ENCODE peak calls at places on chromosomes 5 and 9, in seven cellular contexts. L is H1, M is HCT116, S is endothelial cell of umbilical vein, F is K562, Q is HepG2, U is GM12878. N is an unnamed sample.

GRCh38 chr9:108181444-108181843 is 674.3 kb downstream of the ACTL7B start:
- DNase-seq in L (no peak), M (no peak), S (no peak), F (no peak), Q (no peak), U (no peak), N (no peak)

GRCh38 chr5:72172832-72173231 is 65.6 kb downstream of the MAP1B start:
- DNase-seq in L (no peak), M (no peak), S (no peak), F (no peak), Q (no peak), U (no peak), N (no peak)

GRCh38 chr5:139513852-139514485 is 31.4 kb upstream of the STING1 start:
- DNase-seq in L (no peak), M (no peak), S (no peak), F (no peak), Q (no peak), U (no peak), N (no peak)

GRCh38 chr9:124593080-124594058 is 86.2 kb upstream of the NR5A1 start:
- DNase-seq in L (peak; percentile 59), M (no peak), S (no peak), F (peak; percentile 54), Q (no peak), U (no peak), N (no peak)

GRCh38 chr5:105752801-105753200 is 1917.9 kb downstream of the EFNA5 start:
- DNase-seq in L (no peak), M (no peak), S (no peak), F (no peak), Q (no peak), U (no peak), N (no peak)

GRCh38 chr9:89021154-89021803 is 30.0 kb downstream of the S1PR3 start:
- DNase-seq in L (no peak), M (peak; percentile 19), S (peak; percentile 18), F (peak; percentile 9), Q (no peak), U (no peak), N (no peak)

GRCh38 chr5:158013939-158014338 is 155.0 kb upstream of the CLINT1 start:
- DNase-seq in L (peak; percentile 55), M (no peak), S (peak; percentile 29), F (peak; percentile 26), Q (peak; percentile 7), U (no peak), N (no peak)

GRCh38 chr5:132830436-132831094 is at the start of gene SHROOM1:
- DNase-seq in L (peak; percentile 83), M (peak; percentile 44), S (peak; percentile 33), F (peak; percentile 91), Q (peak; percentile 66), U (no peak), N (no peak)

GRCh38 chr5:13866792-13867191 is 77.7 kb downstream of the DNAH5 start:
- DNase-seq in L (peak; percentile 69), M (no peak), S (peak; percentile 18), F (peak; percentile 46), Q (peak; percentile 21), U (no peak), N (peak; percentile 24)

GRCh38 chr9:17398351-17398750 is 180.5 kb upstream of the SH3GL2 start:
- DNase-seq in L (no peak), M (no peak), S (no peak), F (no peak), Q (no peak), U (no peak), N (no peak)

GRCh38 chr9:89923961-89924504 is 319.2 kb downstream of the GADD45G start:
- DNase-seq in L (no peak), M (no peak), S (no peak), F (peak; percentile 1), Q (peak; percentile 72), U (no peak), N (no peak)

GRCh38 chr5:179181988-179182387 is 121.8 kb downstream of the ZNF354C start:
- DNase-seq in L (no peak), M (no peak), S (no peak), F (no peak), Q (no peak), U (no peak), N (no peak)

GRCh38 chr5:39373797-39374196 is 9.5 kb upstream of the C9 start:
- DNase-seq in L (no peak), M (no peak), S (no peak), F (no peak), Q (no peak), U (no peak), N (no peak)

GRCh38 chr9:69014013-69014412 is at the start of gene PRKACG:
- DNase-seq in L (no peak), M (no peak), S (no peak), F (no peak), Q (no peak), U (no peak), N (no peak)

GRCh38 chr5:174839196-174839595 is 114.8 kb downstream of the MSX2 start:
- DNase-seq in L (no peak), M (no peak), S (no peak), F (no peak), Q (no peak), U (no peak), N (no peak)

GRCh38 chr9:70101265-70101664 is 57.6 kb downstream of the MAMDC2 start:
- DNase-seq in L (no peak), M (no peak), S (no peak), F (no peak), Q (no peak), U (no peak), N (no peak)

GRCh38 chr5:65037845-65038815 is 269.4 kb downstream of the CWC27 start:
- DNase-seq in L (peak; percentile 66), M (peak; percentile 65), S (peak; percentile 48), F (peak; percentile 62), Q (peak; percentile 39), U (no peak), N (no peak)

GRCh38 chr9:132789706-132790105 is 88.4 kb downstream of the AK8 start:
- DNase-seq in L (no peak), M (no peak), S (no peak), F (no peak), Q (no peak), U (no peak), N (no peak)

GRCh38 chr9:132788378-132788777 is 89.7 kb downstream of the AK8 start:
- DNase-seq in L (no peak), M (no peak), S (no peak), F (no peak), Q (no peak), U (no peak), N (no peak)

GRCh38 chr9:132784286-132784820 is 93.7 kb downstream of the AK8 start:
- DNase-seq in L (no peak), M (no peak), S (no peak), F (no peak), Q (no peak), U (no peak), N (no peak)

GRCh38 chr9:132791699-132792240 is 86.3 kb downstream of the AK8 start:
- DNase-seq in L (no peak), M (no peak), S (no peak), F (no peak), Q (no peak), U (no peak), N (no peak)

DNA sequence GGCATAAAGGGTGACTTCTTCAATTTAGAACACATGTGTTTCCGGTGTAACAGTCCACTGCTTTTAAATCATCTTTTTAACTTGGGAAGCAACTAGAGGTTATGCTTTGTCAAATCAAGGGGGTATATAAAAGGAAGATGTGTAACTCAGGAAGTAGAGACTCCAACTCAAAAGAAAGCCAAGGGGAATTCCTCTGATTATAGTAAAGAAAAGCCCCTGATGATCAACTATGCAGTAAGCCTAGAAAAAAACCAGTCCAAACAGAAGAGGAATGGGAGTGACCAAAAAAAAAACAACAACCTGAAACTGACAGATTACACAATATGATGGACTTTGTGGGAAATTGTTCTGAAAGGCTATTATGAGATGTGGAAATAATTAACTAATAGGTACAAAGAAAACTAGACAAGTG is 90.3 kb downstream of the AK8 start:
- DNase-seq in L (no peak), M (no peak), S (no peak), F (no peak), Q (peak; percentile 9), U (peak; percentile 7), N (no peak)
- TF ChIP-seq EZH2 in L (no peak), M (no peak), S (no peak), F (no peak), Q (no peak), U (no peak), N (no peak)

GRCh38 chr9:131628821-131629197 is 83.5 kb downstream of the PRRT1B start:
- DNase-seq in L (no peak), M (no peak), S (no peak), F (no peak), Q (no peak), U (no peak), N (no peak)

GRCh38 chr9:131625388-131625787 is 80.1 kb downstream of the PRRT1B start:
- DNase-seq in L (no peak), M (no peak), S (no peak), F (no peak), Q (no peak), U (no peak), N (no peak)

GRCh38 chr9:131627846-131628820 is 82.8 kb downstream of the PRRT1B start:
- DNase-seq in L (no peak), M (no peak), S (no peak), F (no peak), Q (no peak), U (no peak), N (no peak)

GRCh38 chr9:131625848-131626670 is 80.7 kb downstream of the PRRT1B start:
- DNase-seq in L (no peak), M (no peak), S (peak; percentile 35), F (no peak), Q (no peak), U (no peak), N (no peak)

GRCh38 chr9:131627326-131627845 is 82.1 kb downstream of the PRRT1B start:
- DNase-seq in L (no peak), M (no peak), S (no peak), F (no peak), Q (no peak), U (no peak), N (no peak)
- H3K9ac ChIP-seq in L (no peak overlapping the region), M (no peak overlapping the region), S (no peak overlapping the region), F (no peak overlapping the region), Q (no peak overlapping the region), U (no peak overlapping the region), N (no peak overlapping the region)

GRCh38 chr9:121609845-121610637 is 41.4 kb upstream of the DAB2IP start:
- DNase-seq in L (no peak), M (peak; percentile 62), S (peak; percentile 29), F (no peak), Q (peak; percentile 93), U (no peak), N (no peak)
- TF ChIP-seq POLR2AphosphoS5 in L (no peak), M (peak; percentile 35), S (no peak), F (no peak), Q (no peak), U (no peak), N (no peak)

DNA sequence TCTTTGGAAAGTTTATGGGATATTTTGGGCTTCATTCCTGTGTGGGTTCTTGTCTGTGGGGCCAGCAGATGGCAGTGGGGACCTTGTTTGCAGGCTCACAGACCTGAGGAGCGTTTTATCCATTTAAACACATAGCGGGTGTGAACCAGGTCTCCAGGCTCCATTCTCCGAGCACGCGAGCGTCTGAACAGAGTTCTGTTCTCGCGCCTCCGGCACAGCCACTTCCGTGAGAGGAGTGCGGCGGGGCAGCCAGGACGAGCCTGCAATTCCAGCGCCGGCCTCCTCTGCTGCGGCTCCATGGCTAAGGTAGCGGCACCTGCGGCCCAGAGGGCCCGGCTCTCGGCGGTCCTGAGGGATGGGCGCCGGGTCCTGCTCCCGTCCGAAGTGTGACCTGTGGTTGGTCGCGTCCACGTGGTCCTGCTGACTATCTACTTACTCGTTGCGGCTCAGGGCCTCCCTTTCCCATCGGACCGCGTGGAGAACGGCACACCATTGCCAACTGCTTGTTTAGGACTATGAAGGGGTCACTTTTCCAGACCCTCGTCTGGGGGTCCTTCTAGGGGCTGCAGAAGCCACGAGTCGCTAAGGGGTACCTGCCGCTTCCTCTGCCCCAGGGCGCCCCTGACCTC is 7.3 kb downstream of the NRARP start:
- DNase-seq in L (no peak), M (no peak), S (peak; percentile 66), F (peak; percentile 35), Q (no peak), U (no peak), N (no peak)
- TF ChIP-seq EZH2 in L (no peak), M (no peak), S (no peak), F (no peak), Q (no peak), U (no peak), N (no peak)

N was measured in SK-N-MC.